ENCODE peak calls at places on chromosomes 2 and 18, in six cellular contexts. O is left lung, Q is fibroblast of villous mesenchyme, K is astrocyte, W is neural progenitor cell, V is cardiac muscle cell. Y is an unnamed sample.

GRCh38 chr2:219309278-219309677 is at the start of gene PTPRN:
- DNase-seq in O (no peak), Q (peak), K (peak), W (peak), V (peak), Y (no peak)

GRCh38 chr2:66428986-66429612 is 5.8 kb upstream of the MEIS1 start:
- DNase-seq in O (no peak), Q (peak), K (peak), W (peak), V (peak), Y (peak)

GRCh38 chr2:219643788-219644398 is 16.5 kb downstream of the SLC4A3 start:
- DNase-seq in O (no peak), Q (no peak), K (no peak), W (no peak), V (no peak), Y (peak)

GRCh38 chr2:150916997-150917396 is 344.7 kb downstream of the RBM43 start:
- DNase-seq in O (no peak), Q (no peak), K (peak), W (no peak), V (no peak), Y (no peak)

GRCh38 chr2:200306969-200307811 is 697 bp downstream of the SPATS2L start:
- DNase-seq in O (peak), Q (peak), K (no peak), W (peak), V (peak), Y (peak)

GRCh38 chr2:112031916-112032582 is 23.0 kb upstream of the TMEM87B start:
- DNase-seq in O (peak), Q (peak), K (no peak), W (peak), V (peak), Y (peak)

GRCh38 chr2:84631047-84631446 is 114.7 kb downstream of the DNAH6 start:
- DNase-seq in O (no peak), Q (peak), K (peak), W (peak), V (peak), Y (peak)

GRCh38 chr2:12081481-12082210 is 335.2 kb downstream of the LPIN1 start:
- DNase-seq in O (no peak), Q (no peak), K (no peak), W (no peak), V (no peak), Y (no peak)

GRCh38 chr2:235597081-235597615 is 103.3 kb downstream of the AGAP1 start:
- DNase-seq in O (no peak), Q (no peak), K (no peak), W (no peak), V (no peak), Y (no peak)

GRCh38 chr2:16079637-16080036 is 139.3 kb downstream of the MYCN start:
- DNase-seq in O (no peak), Q (no peak), K (no peak), W (no peak), V (no peak), Y (no peak)

GRCh38 chr2:72893594-72894319 is 6.5 kb downstream of the SPR start:
- DNase-seq in O (no peak), Q (peak), K (peak), W (peak), V (peak), Y (peak)

GRCh38 chr2:148540022-148540421 is 104.5 kb upstream of the EPC2 start:
- DNase-seq in O (no peak), Q (no peak), K (no peak), W (no peak), V (no peak), Y (peak)

GRCh38 chr18:75884728-75885127 is 457.2 kb upstream of the SMIM21 start:
- DNase-seq in O (no peak), Q (no peak), K (no peak), W (no peak), V (no peak), Y (no peak)

GRCh38 chr2:105396254-105397024 is 2.4 kb downstream of the FHL2 start:
- DNase-seq in O (no peak), Q (peak), K (peak), W (no peak), V (peak), Y (no peak)

GRCh38 chr18:72848534-72849237 is 19.1 kb downstream of the NETO1 start:
- DNase-seq in O (no peak), Q (no peak), K (peak), W (no peak), V (no peak), Y (no peak)

GRCh38 chr18:78920436-78921138 is 59.0 kb upstream of the SALL3 start:
- DNase-seq in O (no peak), Q (no peak), K (no peak), W (no peak), V (no peak), Y (no peak)

GRCh38 chr2:31269087-31269486 is 35.1 kb downstream of the EHD3 start:
- DNase-seq in O (no peak), Q (no peak), K (no peak), W (no peak), V (no peak), Y (no peak)

GRCh38 chr2:219509780-219510511 is 4.3 kb upstream of the ASIC4 start:
- DNase-seq in O (peak), Q (peak), K (no peak), W (peak), V (peak), Y (peak)

GRCh38 chr2:12663306-12664037 is 53.3 kb upstream of the TRIB2 start:
- DNase-seq in O (no peak), Q (no peak), K (no peak), W (no peak), V (no peak), Y (no peak)

GRCh38 chr2:168935810-168936581 is 34.9 kb downstream of the G6PC2 start:
- DNase-seq in O (no peak), Q (peak), K (peak), W (no peak), V (peak), Y (no peak)

GRCh38 chr2:203379156-203379555 is 51.0 kb downstream of the ABI2 start:
- DNase-seq in O (no peak), Q (no peak), K (no peak), W (no peak), V (no peak), Y (no peak)

GRCh38 chr2:207632575-207633492 is 7.6 kb upstream of the METTL21A start:
- DNase-seq in O (no peak), Q (peak), K (peak), W (no peak), V (peak), Y (no peak)

GRCh38 chr2:9699139-9699823 is 68.5 kb upstream of the YWHAQ start:
- DNase-seq in O (no peak), Q (peak), K (peak), W (no peak), V (peak), Y (no peak)

GRCh38 chr2:210730672-210731071 is 174.3 kb downstream of the CPS1 start:
- DNase-seq in O (no peak), Q (no peak), K (no peak), W (no peak), V (no peak), Y (no peak)

GRCh38 chr2:156083707-156084494 is 248.6 kb downstream of the NR4A2 start:
- DNase-seq in O (no peak), Q (no peak), K (peak), W (no peak), V (peak), Y (no peak)

GRCh38 chr2:37658682-37659081 is 12.8 kb downstream of the CDC42EP3 start:
- DNase-seq in O (no peak), Q (no peak), K (no peak), W (no peak), V (no peak), Y (no peak)

GRCh38 chr2:191030521-191031154 is 16.7 kb upstream of the STAT1 start:
- DNase-seq in O (no peak), Q (peak), K (peak), W (peak), V (peak), Y (peak)

GRCh38 chr2:175373001-175373727 is 191.7 kb upstream of the ATP5MC3 start:
- DNase-seq in O (no peak), Q (peak), K (peak), W (no peak), V (peak), Y (no peak)

DNA sequence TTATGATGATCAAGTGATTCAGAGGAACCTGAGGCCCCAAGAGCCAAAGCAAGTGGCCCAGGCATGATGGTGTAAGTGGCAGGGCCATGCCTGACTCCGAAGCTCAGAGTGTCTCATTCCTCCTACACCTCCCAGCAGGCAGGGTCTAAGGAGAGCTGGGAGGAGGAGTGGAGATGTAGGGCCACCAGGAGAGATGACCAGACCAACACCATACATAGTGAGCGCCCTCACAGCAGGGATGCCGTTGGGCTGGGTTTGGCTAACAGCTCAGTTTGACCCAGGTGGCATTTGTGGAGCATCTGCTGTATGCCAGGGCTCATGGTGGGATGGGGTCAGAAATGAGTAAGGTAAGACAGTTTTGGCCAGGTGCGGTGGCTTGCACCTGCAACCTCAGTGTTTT is 80.7 kb downstream of the MARCO start:
- DNase-seq in O (no peak), Q (no peak), K (no peak), W (no peak), V (no peak), Y (no peak)
- TF ChIP-seq CTCF in O (no peak), Q (no peak), K (no peak), W (no peak), V (no peak), Y (no peak)

GRCh38 chr18:57915848-57916596 is 112.9 kb upstream of the ATP8B1 start:
- DNase-seq in O (no peak), Q (peak), K (no peak), W (peak), V (peak), Y (peak)
- H3K4me3 ChIP-seq in O (no peak), Q (no peak), K (no peak), W (no peak), V (no peak), Y (no peak)

DNA sequence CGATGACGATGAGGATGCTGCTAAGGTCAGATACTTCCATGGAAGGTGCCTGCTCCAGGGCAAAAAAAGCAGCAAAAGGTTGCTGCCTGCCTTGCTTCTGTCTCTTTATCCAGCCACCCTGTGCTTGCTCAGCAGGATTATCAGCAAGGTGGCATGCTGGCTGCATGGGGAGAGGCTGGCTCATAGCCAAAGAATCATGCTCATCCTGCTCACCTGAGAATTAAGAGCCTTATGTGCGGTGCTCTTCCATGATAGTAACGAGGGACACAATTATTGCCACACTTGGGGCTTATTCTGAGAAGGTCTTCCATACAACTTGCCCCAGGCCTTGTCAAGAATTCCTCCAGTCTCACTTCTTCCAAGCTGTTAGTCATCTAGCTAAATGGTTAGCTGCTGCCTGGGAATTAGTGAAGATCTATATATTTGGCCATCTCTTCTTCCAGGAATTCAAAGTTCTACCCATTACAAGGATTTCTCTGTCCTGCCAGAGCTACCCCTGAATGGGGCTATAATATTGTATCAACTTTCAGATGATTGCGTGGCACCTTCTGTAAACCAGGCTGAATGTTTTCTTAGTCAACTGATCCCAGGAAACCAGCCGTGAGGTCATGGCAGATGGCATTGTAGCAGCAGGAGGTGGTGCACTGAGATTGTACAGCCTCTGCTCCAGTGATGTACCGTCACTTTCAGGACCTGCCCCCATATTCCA is 60.3 kb upstream of the SEC11C start:
- DNase-seq in O (no peak), Q (no peak), K (no peak), W (no peak), V (no peak), Y (no peak)
- TF ChIP-seq CTCF in O (no peak), Q (no peak), K (no peak), W (no peak), V (no peak), Y (no peak)

GRCh38 chr2:130373808-130374365 is 18.0 kb downstream of the PTPN18 start:
- DNase-seq in O (no peak), Q (no peak), K (no peak), W (no peak), V (no peak), Y (no peak)
- H3K4me3 ChIP-seq in O (no peak), Q (peak), K (no peak), W (no peak), V (no peak), Y (peak)

DNA sequence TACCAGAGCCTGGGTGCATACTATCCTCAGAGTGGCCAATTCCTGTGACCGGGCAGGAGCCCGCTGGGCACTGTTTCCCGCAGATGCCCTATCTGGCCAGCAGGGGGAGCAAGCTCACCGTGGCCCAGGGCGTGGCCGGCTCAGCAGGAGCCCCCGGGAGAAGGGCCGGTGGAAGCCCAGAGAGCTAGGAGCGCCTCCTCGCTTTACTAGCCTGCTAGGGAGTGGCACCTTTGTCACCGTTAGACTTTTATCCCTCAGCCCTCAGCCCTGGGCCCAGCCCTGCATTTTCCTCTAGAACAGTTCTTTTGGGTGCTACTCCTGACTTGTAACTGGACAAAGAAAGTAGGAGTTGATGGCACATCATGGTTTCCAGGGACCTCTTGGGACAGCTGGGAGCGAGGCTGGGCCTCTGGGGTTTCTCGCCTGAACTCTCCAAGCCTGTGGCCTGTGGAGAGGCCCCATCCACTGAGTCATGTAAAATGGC is 24.0 kb downstream of the TMEM177 start:
- DNase-seq in O (peak), Q (peak), K (peak), W (peak), V (peak), Y (peak)
- TF ChIP-seq CTCF in O (peak), Q (peak), K (peak), W (peak), V (peak), Y (peak)

DNA sequence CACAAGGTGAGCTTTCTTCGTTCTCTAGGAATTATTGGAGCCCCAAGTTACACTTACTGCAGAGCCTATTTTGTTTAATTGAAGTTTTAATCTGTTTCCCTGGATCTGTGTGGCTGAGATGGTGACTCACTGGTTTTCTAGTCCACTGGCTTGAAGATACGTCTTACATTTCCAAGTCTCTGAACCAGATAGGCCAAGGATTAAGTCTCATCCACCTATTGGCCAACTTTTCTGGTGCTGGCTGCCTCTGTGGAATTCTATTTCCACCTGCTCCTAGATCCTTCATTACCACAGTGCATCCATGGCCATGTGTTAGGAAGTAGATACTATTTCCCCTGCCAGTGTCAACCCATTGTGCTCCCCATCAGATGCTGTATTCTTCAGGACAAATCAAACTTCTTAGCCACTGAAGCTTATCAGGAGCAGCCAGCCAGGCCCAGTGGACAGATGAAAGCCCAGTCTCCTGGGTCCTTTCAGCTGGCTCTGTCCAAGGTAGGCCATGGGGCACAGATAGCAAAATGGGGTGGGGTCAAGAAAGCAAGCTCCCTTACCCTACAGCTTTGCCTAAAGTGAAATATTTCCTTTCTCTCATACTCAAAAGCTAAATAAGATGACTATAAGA is 198.8 kb upstream of the TCF4 start:
- DNase-seq in O (no peak), Q (no peak), K (peak), W (no peak), V (no peak), Y (no peak)
- H3K4me3 ChIP-seq in O (no peak), Q (no peak), K (no peak), W (no peak), V (no peak), Y (no peak)